ENCODE peak calls at places on chromosomes 11 and 22, in four cellular contexts. C is neural crest cell; R is transverse colon; E is activated CD8-positive, alpha-beta T cell treated with anti-CD3 and anti-CD28 coated beads for 36 hours. M is an unnamed sample.

GRCh38 chr22:27990879-27991278 is 71.8 kb upstream of the PITPNB start:
- DNase-seq in E (peak; percentile 7), R (peak; percentile 15), C (peak; percentile 20), M (peak; percentile 80)

GRCh38 chr22:38927033-38927789 is 30.2 kb upstream of the APOBEC3A start:
- DNase-seq in C (peak; percentile 70), E (peak; percentile 57), R (peak; percentile 88), M (no peak)

GRCh38 chr11:35619030-35619753 is 932 bp downstream of the FJX1 start:
- DNase-seq in R (peak; percentile 8), E (peak; percentile 42), C (peak; percentile 41), M (peak; percentile 91)

GRCh38 chr11:87437844-87438223 is 400.1 kb downstream of the TMEM135 start:
- DNase-seq in C (no peak), E (no peak), R (no peak), M (no peak)

GRCh38 chr22:46120420-46120737 is 29.9 kb upstream of the PPARA start:
- DNase-seq in E (no peak), R (no peak), C (no peak), M (no peak)

GRCh38 chr11:67355023-67355793 is 1.9 kb upstream of the POLD4 start:
- DNase-seq in C (no peak), E (no peak), R (no peak), M (no peak)

GRCh38 chr11:75280227-75280671 is 39.7 kb downstream of the TPBGL start:
- DNase-seq in E (peak; percentile 82), C (peak; percentile 87), R (peak; percentile 83), M (no peak)

GRCh38 chr11:76695133-76695532 is 24.6 kb upstream of the LRRC32 start:
- DNase-seq in R (no peak), C (no peak), E (peak; percentile 45), M (no peak)

GRCh38 chr11:1391165-1392010 is 1.7 kb downstream of the BRSK2 start:
- DNase-seq in E (no peak), C (peak; percentile 40), R (no peak), M (no peak)

GRCh38 chr11:76672431-76673163 is 2.0 kb upstream of the LRRC32 start:
- DNase-seq in E (peak; percentile 79), C (no peak), R (peak; percentile 41), M (no peak)

GRCh38 chr11:441418-442274 is at the start of gene ANO9:
- DNase-seq in R (peak; percentile 87), E (peak; percentile 78), C (no peak), M (peak; percentile 88)

GRCh38 chr11:17263803-17264202 is 12.7 kb upstream of the NUCB2 start:
- DNase-seq in C (no peak), R (no peak), E (no peak), M (no peak)

GRCh38 chr11:34644669-34645406 is 23.9 kb downstream of the EHF start:
- DNase-seq in E (no peak), R (no peak), C (no peak), M (no peak)

GRCh38 chr11:101128571-101129202 is 926 bp downstream of the PGR start:
- DNase-seq in C (peak; percentile 8), E (no peak), R (no peak), M (no peak)

GRCh38 chr22:26322179-26322905 is 106.7 kb upstream of the ASPHD2 start:
- DNase-seq in R (no peak), E (no peak), C (no peak), M (no peak)

GRCh38 chr22:46738961-46739870 is 1.2 kb upstream of the CERK start:
- DNase-seq in C (no peak), E (peak; percentile 52), R (peak; percentile 86), M (no peak)

DNA sequence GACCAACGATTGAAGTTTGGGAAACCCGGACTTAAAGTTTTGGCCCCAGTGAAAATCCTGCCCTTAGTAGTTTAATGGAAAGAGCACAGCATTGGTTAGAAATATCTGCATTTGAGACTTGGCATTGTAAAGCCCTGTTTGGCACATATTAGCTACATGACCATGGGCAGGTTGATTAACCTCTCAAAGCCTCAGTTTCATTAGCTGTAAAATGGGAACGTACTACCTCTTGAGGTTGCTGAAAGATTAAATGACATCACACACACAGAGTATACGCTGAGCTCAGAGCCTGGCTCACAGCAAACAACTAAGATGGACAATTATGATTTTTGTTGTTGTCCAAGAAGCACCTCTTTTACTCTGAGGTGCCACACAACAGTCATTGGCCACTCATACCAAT is 153.0 kb upstream of the TIMP3 start:
- DNase-seq in E (no peak), R (no peak), C (no peak), M (no peak)
- TF ChIP-seq CTCF in E (no peak), R (no peak), C (no peak), M (no peak)

GRCh38 chr11:128343134-128343514 is 244.2 kb downstream of the ETS1 start:
- DNase-seq in E (no peak), C (no peak), R (no peak), M (no peak)
- TF ChIP-seq CTCF in E (no peak), C (no peak), R (no peak), M (no peak)

DNA sequence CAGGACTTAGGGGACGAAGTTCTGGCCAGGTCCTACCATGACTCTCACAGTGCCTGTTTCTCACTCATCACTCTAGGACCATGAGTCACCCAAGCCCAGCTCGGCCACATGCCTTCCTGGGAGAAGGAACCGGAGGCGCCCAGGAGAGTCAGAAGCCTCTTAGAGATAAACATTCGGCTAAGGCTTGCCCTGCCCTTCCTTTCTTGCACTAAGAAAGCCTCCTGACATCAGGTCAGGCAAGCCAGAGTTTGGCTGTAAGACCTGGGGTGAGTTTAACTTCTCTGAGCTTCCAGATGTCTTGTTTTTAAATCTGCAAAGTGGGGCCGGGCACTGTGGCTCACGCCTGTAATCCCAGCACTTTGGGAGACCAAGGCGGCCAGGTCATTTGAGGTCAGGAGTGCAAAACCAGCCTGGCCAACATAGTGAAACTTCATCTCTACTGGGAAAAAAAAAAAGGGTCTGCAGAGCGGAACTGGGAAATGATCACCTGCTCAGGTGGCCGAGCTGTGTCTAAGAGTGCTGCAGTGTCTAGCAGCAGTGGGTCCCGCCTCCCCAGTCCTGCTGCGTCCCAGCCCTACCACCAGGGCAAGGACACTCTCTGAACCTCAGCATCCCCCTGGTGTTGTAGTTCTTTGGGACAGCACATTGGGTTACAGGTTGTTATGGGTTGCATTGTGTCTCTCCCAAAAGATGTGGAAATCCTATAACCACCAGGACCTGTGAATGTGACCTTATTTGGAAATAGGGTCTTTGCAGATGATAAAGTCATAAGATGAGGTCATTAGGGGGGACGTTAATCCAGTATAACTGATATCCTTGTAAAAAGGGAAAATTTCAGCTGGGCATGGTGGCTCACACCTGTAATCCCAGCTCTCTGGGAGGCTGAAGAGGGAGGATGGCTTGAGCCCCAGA is 1.8 kb upstream of the CARS1 start:
- DNase-seq in C (no peak), E (no peak), R (no peak), M (peak; percentile 53)
- TF ChIP-seq CTCF in C (no peak), E (no peak), R (no peak), M (no peak)

GRCh38 chr11:65013130-65013691 is 749 bp upstream of the ARL2 start:
- DNase-seq in C (peak; percentile 86), E (peak; percentile 97), R (peak; percentile 96), M (no peak)
- TF ChIP-seq CTCF in C (peak; percentile 80), E (no peak), R (peak; percentile 78), M (peak; percentile 74)

DNA sequence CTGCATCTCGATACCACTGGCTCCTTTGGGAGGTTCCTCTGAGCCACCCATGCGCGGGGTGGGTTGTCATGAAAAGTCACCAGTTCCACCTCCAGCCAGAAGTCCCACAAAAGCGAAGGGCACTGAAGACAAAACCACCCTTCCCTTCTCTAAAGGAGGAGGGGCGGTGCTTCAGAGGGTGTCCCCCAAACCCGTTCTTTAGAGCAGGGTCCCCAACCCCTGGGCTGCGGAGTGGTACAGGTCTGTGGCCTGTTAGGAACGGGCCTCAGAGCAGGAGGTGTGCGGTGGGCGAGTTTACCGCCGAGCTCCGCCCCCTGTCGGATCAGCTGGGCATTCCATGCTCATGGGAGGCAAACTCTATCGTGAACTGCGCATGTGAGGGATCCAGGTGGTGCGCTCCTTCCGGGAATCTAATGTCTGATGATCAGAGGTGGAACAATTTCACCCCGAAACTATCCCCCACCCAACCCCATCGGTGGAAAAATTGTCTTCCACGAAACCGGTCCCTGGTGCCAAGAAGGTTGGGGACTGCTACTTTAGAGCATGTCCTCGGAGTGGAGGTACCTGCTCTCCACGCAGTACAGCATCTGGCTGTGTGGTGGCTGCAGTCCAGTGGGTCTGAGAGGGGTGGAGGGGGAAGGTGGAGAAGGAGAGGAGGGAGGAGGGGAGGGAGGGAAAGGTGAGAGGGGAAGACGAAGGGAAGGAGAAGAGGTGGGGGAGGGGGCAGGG is 72.9 kb upstream of the SEPTIN5 start:
- DNase-seq in E (no peak), C (peak; percentile 59), R (no peak), M (no peak)
- TF ChIP-seq CTCF in E (no peak), C (peak; percentile 73), R (peak; percentile 26), M (peak; percentile 70)